ENCODE peak calls at places on chromosomes 5 and 9, in five cellular contexts. One of them, this sample, is unnamed.

GRCh38 chr5:71907589-71908145 is 188.6 kb downstream of the CARTPT start:
- DNase-seq in OCI-LY7: no peak
- DNase-seq in lower lobe of right lung: no peak
- DNase-seq in ascending aorta: no peak
- DNase-seq in HT1080: no peak
- DNase-seq in this sample: no peak

GRCh38 chr9:103872811-103873210 is 221.3 kb upstream of the SMC2 start:
- DNase-seq in OCI-LY7: no peak
- DNase-seq in lower lobe of right lung: no peak
- DNase-seq in ascending aorta: no peak
- DNase-seq in HT1080: no peak
- DNase-seq in this sample: no peak

GRCh38 chr9:90956026-90956810 is 154.6 kb downstream of the SYK start:
- DNase-seq in lower lobe of right lung: no peak
- DNase-seq in OCI-LY7: no peak
- DNase-seq in ascending aorta: no peak
- DNase-seq in HT1080: no peak
- DNase-seq in this sample: no peak

GRCh38 chr9:96050876-96051185 is 175.3 kb downstream of the ERCC6L2 start:
- DNase-seq in ascending aorta: no peak
- DNase-seq in OCI-LY7: no peak
- DNase-seq in HT1080: no peak
- DNase-seq in lower lobe of right lung: no peak
- DNase-seq in this sample: no peak

GRCh38 chr5:103780794-103781193 is 218.2 kb upstream of the NUDT12 start:
- DNase-seq in lower lobe of right lung: no peak
- DNase-seq in ascending aorta: no peak
- DNase-seq in HT1080: no peak
- DNase-seq in OCI-LY7: no peak
- DNase-seq in this sample: no peak

GRCh38 chr5:82105457-82105856 is 133.6 kb downstream of the ATG10 start:
- DNase-seq in lower lobe of right lung: no peak
- DNase-seq in HT1080: peak; percentile 6
- DNase-seq in OCI-LY7: no peak
- DNase-seq in ascending aorta: no peak
- DNase-seq in this sample: no peak

GRCh38 chr9:117088786-117089185 is 326.1 kb downstream of the ASTN2 start:
- DNase-seq in lower lobe of right lung: no peak
- DNase-seq in OCI-LY7: no peak
- DNase-seq in HT1080: no peak
- DNase-seq in ascending aorta: no peak
- DNase-seq in this sample: no peak

GRCh38 chr5:132300572-132301340 is 6.6 kb downstream of the SLC22A4 start:
- DNase-seq in lower lobe of right lung: no peak
- DNase-seq in OCI-LY7: no peak
- DNase-seq in ascending aorta: no peak
- DNase-seq in HT1080: no peak
- DNase-seq in this sample: no peak

GRCh38 chr5:75522542-75522941 is 10.9 kb downstream of the POLK start:
- DNase-seq in OCI-LY7: no peak
- DNase-seq in lower lobe of right lung: no peak
- DNase-seq in ascending aorta: no peak
- DNase-seq in HT1080: no peak
- DNase-seq in this sample: no peak

GRCh38 chr9:32968101-32969011 is 33.1 kb downstream of the APTX start:
- DNase-seq in ascending aorta: no peak
- DNase-seq in HT1080: peak; percentile 34
- DNase-seq in lower lobe of right lung: no peak
- DNase-seq in OCI-LY7: peak; percentile 64
- DNase-seq in this sample: no peak

GRCh38 chr5:133612021-133612860 is at the start of gene FSTL4:
- DNase-seq in ascending aorta: no peak
- DNase-seq in HT1080: no peak
- DNase-seq in lower lobe of right lung: peak; percentile 68
- DNase-seq in OCI-LY7: no peak
- DNase-seq in this sample: no peak

GRCh38 chr5:151295801-151296477 is 7.6 kb downstream of the SLC36A3 start:
- DNase-seq in OCI-LY7: no peak
- DNase-seq in HT1080: no peak
- DNase-seq in lower lobe of right lung: no peak
- DNase-seq in ascending aorta: no peak
- DNase-seq in this sample: no peak

GRCh38 chr5:72328172-72328571 is 8.0 kb downstream of the PTCD2 start:
- DNase-seq in lower lobe of right lung: no peak
- DNase-seq in ascending aorta: no peak
- DNase-seq in OCI-LY7: no peak
- DNase-seq in HT1080: peak; percentile 79
- DNase-seq in this sample: no peak

GRCh38 chr5:10442581-10442980 is 902 bp downstream of the ROPN1L start:
- DNase-seq in lower lobe of right lung: no peak
- DNase-seq in HT1080: no peak
- DNase-seq in OCI-LY7: no peak
- DNase-seq in ascending aorta: no peak
- DNase-seq in this sample: no peak

GRCh38 chr5:154260224-154260859 is 69.8 kb downstream of the GALNT10 start:
- DNase-seq in OCI-LY7: no peak
- DNase-seq in lower lobe of right lung: no peak
- DNase-seq in HT1080: no peak
- DNase-seq in ascending aorta: no peak
- DNase-seq in this sample: no peak

GRCh38 chr5:81151546-81151945 is 81.6 kb upstream of the CKMT2 start:
- DNase-seq in HT1080: peak; percentile 53
- DNase-seq in OCI-LY7: no peak
- DNase-seq in lower lobe of right lung: no peak
- DNase-seq in ascending aorta: no peak
- DNase-seq in this sample: no peak

GRCh38 chr5:17443333-17444125 is 54.5 kb upstream of the TAF11L2 start:
- DNase-seq in lower lobe of right lung: peak; percentile 76
- DNase-seq in ascending aorta: no peak
- DNase-seq in OCI-LY7: no peak
- DNase-seq in HT1080: peak; percentile 14
- DNase-seq in this sample: no peak

GRCh38 chr5:158725223-158725825 is 374.4 kb downstream of the EBF1 start:
- DNase-seq in lower lobe of right lung: no peak
- DNase-seq in OCI-LY7: peak; percentile 30
- DNase-seq in HT1080: no peak
- DNase-seq in ascending aorta: no peak
- DNase-seq in this sample: no peak

GRCh38 chr5:5995819-5996218 is 382.5 kb downstream of the MED10 start:
- DNase-seq in OCI-LY7: no peak
- DNase-seq in lower lobe of right lung: no peak
- DNase-seq in HT1080: no peak
- DNase-seq in ascending aorta: no peak
- DNase-seq in this sample: no peak

GRCh38 chr5:31626156-31626555 is 12.8 kb upstream of the PDZD2 start:
- DNase-seq in lower lobe of right lung: no peak
- DNase-seq in OCI-LY7: no peak
- DNase-seq in ascending aorta: no peak
- DNase-seq in HT1080: no peak
- DNase-seq in this sample: no peak

GRCh38 chr5:129664336-129664937 is 83.5 kb upstream of the MINAR2 start:
- DNase-seq in HT1080: peak; percentile 17
- DNase-seq in OCI-LY7: peak; percentile 41
- DNase-seq in lower lobe of right lung: no peak
- DNase-seq in ascending aorta: no peak
- DNase-seq in this sample: peak; percentile 11

GRCh38 chr9:6545017-6545691 is 100.4 kb downstream of the GLDC start:
- DNase-seq in lower lobe of right lung: no peak
- DNase-seq in HT1080: peak; percentile 59
- DNase-seq in OCI-LY7: no peak
- DNase-seq in ascending aorta: no peak
- DNase-seq in this sample: no peak

GRCh38 chr5:108642170-108642906 is 105.4 kb upstream of the FER start:
- DNase-seq in ascending aorta: no peak
- DNase-seq in HT1080: peak; percentile 67
- DNase-seq in lower lobe of right lung: no peak
- DNase-seq in OCI-LY7: peak; percentile 61
- DNase-seq in this sample: peak; percentile 0

GRCh38 chr5:109788596-109788995 is 98.9 kb downstream of the MAN2A1 start:
- DNase-seq in ascending aorta: no peak
- DNase-seq in HT1080: no peak
- DNase-seq in lower lobe of right lung: no peak
- DNase-seq in OCI-LY7: no peak
- DNase-seq in this sample: no peak

GRCh38 chr5:74188341-74188740 is 452.2 kb downstream of the ENC1 start:
- DNase-seq in lower lobe of right lung: no peak
- DNase-seq in OCI-LY7: no peak
- DNase-seq in HT1080: no peak
- DNase-seq in ascending aorta: no peak
- DNase-seq in this sample: no peak

GRCh38 chr9:134606951-134607733 is 34.5 kb upstream of the COL5A1 start:
- DNase-seq in HT1080: peak; percentile 50
- DNase-seq in ascending aorta: no peak
- DNase-seq in lower lobe of right lung: no peak
- DNase-seq in OCI-LY7: peak; percentile 4
- DNase-seq in this sample: no peak

GRCh38 chr9:33818167-33818831 is 1.3 kb downstream of the UBE2R2 start:
- DNase-seq in lower lobe of right lung: no peak
- DNase-seq in ascending aorta: no peak
- DNase-seq in HT1080: no peak
- DNase-seq in OCI-LY7: peak; percentile 42
- DNase-seq in this sample: no peak

GRCh38 chr5:121967187-121967586 is 5.4 kb downstream of the SRFBP1 start:
- DNase-seq in HT1080: no peak
- DNase-seq in lower lobe of right lung: no peak
- DNase-seq in OCI-LY7: no peak
- DNase-seq in ascending aorta: no peak
- DNase-seq in this sample: no peak

This sample was measured in NK-92 treated with Interleukin-12 subunit alpha and Interleukin-12 subunit beta, amount 100 ng/mL, for 24 hours.